ENCODE peak calls at places on chromosomes 3 and 15, in ten cellular contexts. N is CD4-positive, CD25-positive, alpha-beta regulatory T cell; T is HCT116; L is lung; K is upper lobe of left lung; Y is heart left ventricle; D is upper lobe of right lung; Z is lower lobe of right lung; B is pancreas; O is psoas muscle. E is an unnamed sample.

GRCh38 chr3:197408177-197408957 is 110.0 kb upstream of the DLG1 start:
- ATAC-seq in N (no peak), T (no peak), L (no peak), K (no peak), Y (peak), D (no peak), Z (no peak), B (no peak), O (peak), E (no peak)

GRCh38 chr3:186080849-186081438 is 27.9 kb downstream of the ETV5 start:
- ATAC-seq in N (no peak), T (no peak), L (no peak), K (no peak), Y (no peak), D (no peak), Z (no peak), B (no peak), O (no peak), E (no peak)

GRCh38 chr3:160556141-160556540 is 9.2 kb downstream of the KPNA4 start:
- ATAC-seq in N (no peak), T (no peak), L (no peak), K (no peak), Y (no peak), D (no peak), Z (no peak), B (no peak), O (no peak), E (no peak)

GRCh38 chr15:45795487-45796069 is 160.7 kb downstream of the SQOR start:
- ATAC-seq in N (no peak), T (peak), L (no peak), K (no peak), Y (no peak), D (peak), Z (peak), B (peak), O (no peak), E (no peak)

GRCh38 chr3:34196914-34197313 is 398.5 kb downstream of the PDCD6IP start:
- ATAC-seq in N (no peak), T (no peak), L (no peak), K (no peak), Y (no peak), D (peak), Z (peak), B (no peak), O (no peak), E (no peak)

GRCh38 chr3:167874667-167875372 is 139.3 kb downstream of the SERPINI1 start:
- ATAC-seq in N (no peak), T (no peak), L (no peak), K (no peak), Y (peak), D (no peak), Z (no peak), B (peak), O (no peak), E (peak)

GRCh38 chr15:72737723-72738122 is 45.8 kb downstream of the ADPGK start:
- ATAC-seq in N (no peak), T (no peak), L (no peak), K (no peak), Y (no peak), D (no peak), Z (no peak), B (no peak), O (no peak), E (no peak)

GRCh38 chr3:53198256-53198977 is 37.4 kb downstream of the PRKCD start:
- ATAC-seq in N (no peak), T (no peak), L (no peak), K (no peak), Y (no peak), D (no peak), Z (no peak), B (no peak), O (no peak), E (no peak)

GRCh38 chr15:97903560-97904195 is 56.8 kb upstream of the ARRDC4 start:
- ATAC-seq in N (no peak), T (peak), L (no peak), K (no peak), Y (peak), D (no peak), Z (peak), B (peak), O (no peak), E (peak)

GRCh38 chr3:35663471-35663870 is 24.1 kb downstream of the ARPP21 start:
- ATAC-seq in N (no peak), T (no peak), L (no peak), K (no peak), Y (peak), D (no peak), Z (no peak), B (no peak), O (peak), E (no peak)

GRCh38 chr3:10351013-10351735 is 30.3 kb upstream of the SEC13 start:
- ATAC-seq in N (no peak), T (peak), L (no peak), K (no peak), Y (no peak), D (no peak), Z (no peak), B (no peak), O (no peak), E (no peak)

GRCh38 chr3:62771331-62772097 is 103.7 kb downstream of the CADPS start:
- ATAC-seq in N (no peak), T (no peak), L (no peak), K (no peak), Y (no peak), D (no peak), Z (no peak), B (no peak), O (no peak), E (no peak)

GRCh38 chr15:62874064-62874463 is 168.5 kb upstream of the TPM1 start:
- ATAC-seq in N (no peak), T (no peak), L (no peak), K (no peak), Y (no peak), D (no peak), Z (no peak), B (no peak), O (no peak), E (no peak)

GRCh38 chr3:110420158-110420641 is 651.4 kb upstream of the NECTIN3 start:
- ATAC-seq in N (no peak), T (peak), L (peak), K (no peak), Y (no peak), D (no peak), Z (no peak), B (no peak), O (no peak), E (peak)

GRCh38 chr15:35630570-35630969 is 84.6 kb upstream of the DPH6 start:
- ATAC-seq in N (no peak), T (no peak), L (peak), K (peak), Y (peak), D (peak), Z (peak), B (peak), O (peak), E (peak)

GRCh38 chr15:26970712-26971210 is at the start of gene GABRG3:
- ATAC-seq in N (no peak), T (no peak), L (no peak), K (no peak), Y (no peak), D (peak), Z (no peak), B (no peak), O (no peak), E (no peak)

GRCh38 chr3:138434875-138435772 is 708 bp downstream of the ESYT3 start:
- ATAC-seq in N (no peak), T (no peak), L (peak), K (no peak), Y (no peak), D (peak), Z (peak), B (peak), O (peak), E (peak)

GRCh38 chr3:39434574-39434973 is 28.1 kb downstream of the RPSA start:
- ATAC-seq in N (peak), T (no peak), L (no peak), K (peak), Y (no peak), D (peak), Z (peak), B (no peak), O (no peak), E (no peak)

GRCh38 chr3:68876112-68876713 is 56.1 kb downstream of the TAFA4 start:
- ATAC-seq in N (no peak), T (peak), L (no peak), K (no peak), Y (no peak), D (peak), Z (no peak), B (peak), O (peak), E (no peak)

GRCh38 chr3:123621510-123622189 is 36.8 kb upstream of the HACD2 start:
- ATAC-seq in N (no peak), T (no peak), L (no peak), K (peak), Y (no peak), D (no peak), Z (no peak), B (no peak), O (no peak), E (no peak)

GRCh38 chr3:25582242-25582641 is 82.5 kb downstream of the TOP2B start:
- ATAC-seq in N (no peak), T (peak), L (no peak), K (no peak), Y (no peak), D (no peak), Z (no peak), B (no peak), O (peak), E (no peak)

GRCh38 chr15:68609618-68610017 is 30.8 kb downstream of the CORO2B start:
- ATAC-seq in N (no peak), T (no peak), L (no peak), K (no peak), Y (peak), D (peak), Z (peak), B (peak), O (peak), E (peak)

GRCh38 chr3:58572013-58572633 is 5.1 kb downstream of the FAM107A start:
- ATAC-seq in N (no peak), T (no peak), L (no peak), K (no peak), Y (no peak), D (no peak), Z (no peak), B (no peak), O (no peak), E (no peak)

GRCh38 chr3:6989608-6990291 is 128.8 kb downstream of the GRM7 start:
- ATAC-seq in N (no peak), T (no peak), L (no peak), K (no peak), Y (no peak), D (no peak), Z (no peak), B (no peak), O (no peak), E (no peak)

GRCh38 chr3:39412668-39413260 is 6.2 kb downstream of the RPSA start:
- ATAC-seq in N (no peak), T (no peak), L (no peak), K (no peak), Y (no peak), D (no peak), Z (no peak), B (no peak), O (no peak), E (no peak)

DNA sequence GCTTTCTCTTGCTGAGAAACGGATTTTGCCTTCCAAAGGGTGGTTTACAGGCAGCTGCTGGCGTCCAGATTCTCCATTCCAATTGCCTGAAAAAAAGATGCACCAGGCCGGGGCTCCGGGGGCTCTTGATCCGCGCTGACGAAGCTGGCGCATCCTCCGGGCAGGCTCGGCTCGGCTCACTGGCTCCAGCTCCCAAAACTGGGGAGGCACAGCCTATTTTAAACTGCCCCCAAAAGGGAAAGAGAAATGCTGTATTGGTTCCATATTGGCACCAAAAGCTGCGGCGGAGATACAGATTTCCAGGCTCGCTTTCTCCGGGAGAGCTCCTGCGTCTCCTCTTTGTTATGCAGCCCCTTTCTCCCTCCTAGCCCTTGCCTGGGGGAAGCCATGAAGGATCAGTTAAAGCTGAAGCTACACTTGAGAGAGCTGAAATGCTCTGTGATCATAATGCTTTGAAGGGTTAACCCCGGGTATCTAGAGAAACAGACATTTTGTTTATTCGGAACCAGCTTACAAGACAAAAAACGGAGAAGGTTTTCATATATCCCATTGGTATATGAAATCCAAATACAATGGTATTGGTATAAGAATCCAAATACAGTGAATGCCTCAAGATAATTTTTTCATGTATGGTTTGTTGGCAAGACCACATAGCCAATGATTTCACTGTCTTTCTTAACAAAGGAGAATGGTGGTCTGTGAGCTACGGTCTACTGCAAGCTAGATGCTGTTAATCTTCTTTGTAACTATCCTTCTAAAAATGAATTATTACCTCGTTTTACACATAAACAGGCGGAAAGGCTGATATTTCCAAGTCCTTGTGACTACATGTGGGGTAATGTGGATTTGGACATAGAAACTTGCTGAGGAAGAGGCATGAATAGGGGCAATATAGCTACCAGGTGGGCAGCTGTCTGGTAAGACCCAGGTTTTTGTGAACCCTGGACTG is 704 bp downstream of the CD200 start:
- ATAC-seq in N (peak), T (no peak), L (no peak), K (peak), Y (peak), D (peak), Z (peak), B (peak), O (no peak), E (peak)
- H3K4me3 ChIP-seq in N (peak), T (no peak), L (peak), K (peak), Y (peak), D (peak), Z (peak), B (no peak), O (peak), E (peak)

DNA sequence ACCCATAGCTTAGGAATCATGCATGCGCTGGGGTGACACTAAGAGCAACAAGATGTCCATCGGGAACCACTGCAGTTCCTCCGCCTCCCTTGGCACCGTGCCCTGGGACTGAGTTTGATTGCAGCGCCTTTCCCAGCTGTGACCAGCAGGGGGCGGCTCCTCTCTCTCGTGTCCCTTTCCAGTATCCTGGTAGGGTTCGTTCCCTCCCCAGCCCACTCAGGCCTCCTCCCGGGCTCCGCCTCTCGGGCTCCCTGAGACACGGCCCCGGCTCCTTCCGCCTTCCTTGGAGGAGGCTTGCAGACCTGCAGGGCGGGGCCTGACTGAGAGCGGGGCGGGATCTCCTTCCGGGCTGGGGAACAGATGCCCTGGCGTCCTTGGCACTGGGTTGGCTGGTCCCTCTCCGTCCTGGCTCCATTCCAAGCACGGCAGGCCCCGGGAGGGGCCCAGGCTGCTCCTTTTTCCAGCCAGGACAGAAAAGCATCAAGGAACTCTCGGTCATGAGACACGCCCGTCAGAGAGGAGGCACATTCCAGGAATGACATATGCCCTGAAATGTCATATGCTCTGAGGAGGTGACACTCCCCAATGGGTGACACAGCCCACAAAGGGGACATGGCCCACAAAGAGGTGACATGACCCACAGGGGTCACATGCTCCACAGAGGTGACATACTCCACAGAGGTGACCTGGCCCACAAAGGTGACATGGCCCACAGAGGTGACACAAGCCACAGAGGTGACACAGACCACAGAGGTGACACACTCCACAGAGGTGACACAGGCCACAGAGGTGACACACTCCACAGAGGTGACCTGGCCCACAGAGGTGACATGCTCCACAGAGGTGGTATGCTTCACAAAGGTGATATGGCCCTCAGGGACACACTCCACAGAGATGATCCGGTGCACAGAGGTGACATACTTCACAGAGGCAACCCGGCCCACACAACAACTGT is 79.0 kb downstream of the ABHD5 start:
- ATAC-seq in N (peak), T (peak), L (peak), K (peak), Y (peak), D (peak), Z (peak), B (peak), O (peak), E (peak)
- H3K4me3 ChIP-seq in N (peak), T (peak), L (no peak), K (peak), Y (peak), D (peak), Z (peak), B (peak), O (peak), E (peak)

DNA sequence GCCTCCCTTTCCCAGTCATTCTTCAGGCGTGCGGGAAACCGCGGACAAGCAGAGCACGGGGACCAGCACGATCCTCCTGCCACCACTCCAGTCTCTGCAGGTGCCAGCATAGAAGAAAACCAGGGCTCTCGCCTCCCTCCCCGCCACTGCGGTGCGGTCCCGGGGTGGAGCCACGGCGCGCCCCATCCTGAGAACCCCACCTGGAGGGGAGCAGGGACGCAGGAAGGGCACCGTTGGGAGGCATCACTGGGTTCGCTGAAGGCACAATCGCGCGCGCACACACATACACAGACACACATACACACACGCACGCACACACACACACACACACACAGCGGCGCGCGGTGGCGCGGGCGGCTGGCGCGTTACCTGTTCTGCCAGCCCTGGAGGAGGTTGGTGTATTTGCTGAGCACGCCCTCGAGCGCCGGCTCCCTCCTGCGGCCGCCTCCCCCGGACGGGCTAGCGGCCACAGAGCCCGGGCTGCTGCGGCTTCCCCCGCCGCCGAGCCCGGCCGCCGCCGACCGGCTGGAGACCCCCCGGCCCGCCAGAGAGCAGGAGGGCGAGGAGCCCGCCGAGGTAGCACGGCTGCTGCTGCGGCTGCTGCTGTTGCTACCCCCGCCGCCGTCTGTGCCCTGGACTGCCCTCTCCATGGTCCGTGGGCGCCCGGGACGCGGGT is 394 bp downstream of the OSBPL10 start:
- ATAC-seq in N (peak), T (peak), L (peak), K (peak), Y (no peak), D (peak), Z (peak), B (peak), O (peak), E (peak)
- H3K4me3 ChIP-seq in N (no peak), T (peak), L (peak), K (peak), Y (peak), D (peak), Z (peak), B (peak), O (peak), E (peak)

DNA sequence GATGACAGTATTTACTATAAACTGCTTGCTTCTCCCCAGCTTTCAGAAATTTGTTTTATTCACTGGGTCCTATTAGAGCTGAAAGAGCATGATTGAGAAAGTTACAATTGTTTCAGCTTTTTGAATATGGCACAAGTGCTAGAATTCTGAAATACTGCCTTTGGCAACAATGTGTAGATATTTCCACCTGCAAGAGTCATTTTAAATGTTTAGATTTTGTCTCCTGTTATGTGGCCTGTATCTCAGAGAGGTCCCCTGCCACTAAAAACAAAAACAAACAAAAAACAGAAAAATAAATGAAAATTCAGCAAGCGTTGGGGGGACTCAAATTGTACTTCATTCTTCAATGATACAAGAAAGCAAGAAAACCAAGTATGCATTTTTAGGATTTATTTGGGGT is 28.7 kb downstream of the TGFBR2 start:
- ATAC-seq in N (no peak), T (no peak), L (no peak), K (no peak), Y (no peak), D (no peak), Z (no peak), B (no peak), O (no peak), E (no peak)
- H3K4me3 ChIP-seq in N (peak), T (no peak), L (no peak), K (no peak), Y (no peak), D (no peak), Z (no peak), B (no peak), O (peak), E (no peak)

GRCh38 chr15:48638966-48639365 is 6.5 kb downstream of the FBN1 start:
- ATAC-seq in N (no peak), T (no peak), L (no peak), K (no peak), Y (no peak), D (no peak), Z (no peak), B (no peak), O (no peak), E (no peak)
- H3K4me3 ChIP-seq in N (no peak), T (no peak), L (no peak), K (no peak), Y (no peak), D (no peak), Z (no peak), B (no peak), O (no peak), E (no peak)

E was measured in gastroesophageal sphincter.